ENCODE peak calls at places on chromosomes 4 and X, in five cellular contexts. One of them, this sample, is unnamed.

GRCh38 chrX:78035061-78035460 is 65.6 kb upstream of the PGAM4 start:
- DNase-seq in glutamatergic neuron: no peak
- DNase-seq in endothelial cell: no peak
- DNase-seq in stimulated activated CD4-positive, alpha-beta T cell treated with anti-CD3 and anti-CD28 coated beads, Interleukin-1b, Interleukin-23, amount 100 ng/mL, for 48 hours: no peak
- DNase-seq in GDM1: no peak
- DNase-seq in this sample: no peak

GRCh38 chr4:53169695-53170617 is 195.9 kb downstream of the SCFD2 start:
- DNase-seq in glutamatergic neuron: no peak
- DNase-seq in endothelial cell: no peak
- DNase-seq in stimulated activated CD4-positive, alpha-beta T cell treated with anti-CD3 and anti-CD28 coated beads, Interleukin-1b, Interleukin-23, amount 100 ng/mL, for 48 hours: no peak
- DNase-seq in GDM1: no peak
- DNase-seq in this sample: no peak

GRCh38 chrX:3609800-3610199 is 103.6 kb downstream of the PRKX start:
- DNase-seq in glutamatergic neuron: no peak
- DNase-seq in stimulated activated CD4-positive, alpha-beta T cell treated with anti-CD3 and anti-CD28 coated beads, Interleukin-1b, Interleukin-23, amount 100 ng/mL, for 48 hours: no peak
- DNase-seq in endothelial cell: no peak
- DNase-seq in GDM1: no peak
- DNase-seq in this sample: peak

GRCh38 chr4:8295471-8295870 is 25.9 kb downstream of the HTRA3 start:
- DNase-seq in stimulated activated CD4-positive, alpha-beta T cell treated with anti-CD3 and anti-CD28 coated beads, Interleukin-1b, Interleukin-23, amount 100 ng/mL, for 48 hours: no peak
- DNase-seq in glutamatergic neuron: peak
- DNase-seq in endothelial cell: no peak
- DNase-seq in GDM1: no peak
- DNase-seq in this sample: no peak

GRCh38 chr4:581753-582361 is 5.8 kb upstream of the TMEM271 start:
- DNase-seq in GDM1: no peak
- DNase-seq in glutamatergic neuron: no peak
- DNase-seq in endothelial cell: no peak
- DNase-seq in stimulated activated CD4-positive, alpha-beta T cell treated with anti-CD3 and anti-CD28 coated beads, Interleukin-1b, Interleukin-23, amount 100 ng/mL, for 48 hours: no peak
- DNase-seq in this sample: no peak

GRCh38 chr4:159137176-159137575 is 34.3 kb downstream of the RAPGEF2 start:
- DNase-seq in GDM1: no peak
- DNase-seq in stimulated activated CD4-positive, alpha-beta T cell treated with anti-CD3 and anti-CD28 coated beads, Interleukin-1b, Interleukin-23, amount 100 ng/mL, for 48 hours: no peak
- DNase-seq in glutamatergic neuron: no peak
- DNase-seq in endothelial cell: no peak
- DNase-seq in this sample: no peak

GRCh38 chr4:6777636-6778281 is 4.8 kb upstream of the KIAA0232 start:
- DNase-seq in stimulated activated CD4-positive, alpha-beta T cell treated with anti-CD3 and anti-CD28 coated beads, Interleukin-1b, Interleukin-23, amount 100 ng/mL, for 48 hours: no peak
- DNase-seq in GDM1: peak
- DNase-seq in glutamatergic neuron: no peak
- DNase-seq in endothelial cell: no peak
- DNase-seq in this sample: no peak

GRCh38 chr4:147530723-147531122 is 49.8 kb downstream of the EDNRA start:
- DNase-seq in GDM1: no peak
- DNase-seq in endothelial cell: no peak
- DNase-seq in glutamatergic neuron: no peak
- DNase-seq in stimulated activated CD4-positive, alpha-beta T cell treated with anti-CD3 and anti-CD28 coated beads, Interleukin-1b, Interleukin-23, amount 100 ng/mL, for 48 hours: no peak
- DNase-seq in this sample: no peak

GRCh38 chr4:151256134-151256533 is 20.8 kb upstream of the PRSS48 start:
- DNase-seq in endothelial cell: no peak
- DNase-seq in glutamatergic neuron: no peak
- DNase-seq in stimulated activated CD4-positive, alpha-beta T cell treated with anti-CD3 and anti-CD28 coated beads, Interleukin-1b, Interleukin-23, amount 100 ng/mL, for 48 hours: no peak
- DNase-seq in GDM1: no peak
- DNase-seq in this sample: no peak

GRCh38 chrX:30488092-30488491 is 89.5 kb downstream of the TASL start:
- DNase-seq in endothelial cell: no peak
- DNase-seq in stimulated activated CD4-positive, alpha-beta T cell treated with anti-CD3 and anti-CD28 coated beads, Interleukin-1b, Interleukin-23, amount 100 ng/mL, for 48 hours: no peak
- DNase-seq in GDM1: no peak
- DNase-seq in glutamatergic neuron: no peak
- DNase-seq in this sample: peak

This sample was measured in cardiac fibroblast.